ENCODE peak calls at places on chromosomes 5 and 9, in four cellular contexts. M is foreskin fibroblast, S is kidney tubule cell, N is dorsolateral prefrontal cortex. H is an unnamed sample.

GRCh38 chr5:9919306-9920030 is 289.3 kb upstream of the TAS2R1 start:
- DNase-seq in M (no peak), N (no peak), S (no peak), H (no peak)

GRCh38 chr9:22147818-22148573 is 138.9 kb upstream of the CDKN2B start:
- DNase-seq in M (peak; percentile 90), S (peak; percentile 49), N (no peak), H (no peak)

GRCh38 chr9:130835441-130836298 is 616 bp downstream of the ABL1 start:
- DNase-seq in M (no peak), N (no peak), S (peak; percentile 35), H (no peak)

GRCh38 chr5:72013741-72014703 is 93.3 kb upstream of the MAP1B start:
- DNase-seq in M (peak; percentile 10), S (peak; percentile 7), N (no peak), H (peak; percentile 20)

GRCh38 chr9:131721096-131721495 is 18.8 kb downstream of the RAPGEF1 start:
- DNase-seq in S (peak; percentile 66), M (no peak), N (no peak), H (no peak)

GRCh38 chr5:65142511-65143011 is 339.2 kb downstream of the ADAMTS6 start:
- DNase-seq in N (no peak), M (peak; percentile 54), S (peak; percentile 67), H (no peak)

GRCh38 chr9:74773886-74774479 is 113.7 kb downstream of the TRPM6 start:
- DNase-seq in M (peak; percentile 60), S (peak; percentile 75), N (peak; percentile 92), H (peak; percentile 22)

GRCh38 chr9:129307227-129307970 is 129.3 kb upstream of the IER5L start:
- DNase-seq in S (no peak), M (no peak), N (no peak), H (no peak)

GRCh38 chr5:91162534-91163381 is 220.4 kb downstream of the ARRDC3 start:
- DNase-seq in M (peak; percentile 91), S (peak; percentile 97), N (peak; percentile 35), H (no peak)

GRCh38 chr9:122190597-122191381 is 31.1 kb downstream of the MORN5 start:
- DNase-seq in M (peak; percentile 27), S (peak; percentile 56), N (peak; percentile 78), H (no peak)

GRCh38 chr9:72557549-72557948 is 36.1 kb downstream of the TMC1 start:
- DNase-seq in S (peak; percentile 97), N (no peak), M (peak; percentile 98), H (no peak)

GRCh38 chr9:125649826-125650225 is 57.2 kb downstream of the MAPKAP1 start:
- DNase-seq in M (no peak), S (no peak), N (no peak), H (no peak)

GRCh38 chr5:8843766-8844165 is 702.1 kb downstream of the SEMA5A start:
- DNase-seq in M (peak; percentile 96), S (peak; percentile 37), N (peak; percentile 47), H (no peak)

GRCh38 chr9:108439967-108440366 is 415.8 kb downstream of the ACTL7B start:
- DNase-seq in S (peak; percentile 56), N (no peak), M (peak; percentile 71), H (no peak)

GRCh38 chr9:93161801-93162635 is 21.9 kb upstream of the WNK2 start:
- DNase-seq in S (no peak), N (no peak), M (no peak), H (no peak)

GRCh38 chr5:150484964-150485769 is 22.8 kb upstream of the NDST1 start:
- DNase-seq in N (no peak), M (no peak), S (no peak), H (no peak)

GRCh38 chr5:142922223-142922952 is 152.2 kb downstream of the ARHGAP26 start:
- DNase-seq in S (peak; percentile 40), M (peak; percentile 13), N (no peak), H (no peak)

GRCh38 chr9:87471746-87472145 is 25.9 kb upstream of the DAPK1 start:
- DNase-seq in N (no peak), M (no peak), S (no peak), H (no peak)

GRCh38 chr5:1360861-1361260 is 16.0 kb upstream of the CLPTM1L start:
- DNase-seq in S (no peak), N (no peak), M (no peak), H (no peak)

GRCh38 chr9:71984388-71985069 is 73.1 kb downstream of the C9orf85 start:
- DNase-seq in S (peak; percentile 81), N (no peak), M (peak; percentile 82), H (no peak)

GRCh38 chr5:149271717-149272558 is at the start of gene AFAP1L1:
- DNase-seq in N (peak; percentile 50), S (peak; percentile 66), M (peak; percentile 53), H (no peak)

GRCh38 chr9:106286249-106286648 is 576.7 kb upstream of the ZNF462 start:
- DNase-seq in M (no peak), N (peak; percentile 37), S (peak; percentile 12), H (peak; percentile 35)

GRCh38 chr9:109083141-109083540 is 36.6 kb downstream of the TMEM245 start:
- DNase-seq in S (no peak), M (no peak), N (no peak), H (no peak)

GRCh38 chr5:127561254-127561653 is 43.8 kb downstream of the PRRC1 start:
- DNase-seq in M (peak; percentile 33), S (peak; percentile 86), N (no peak), H (no peak)

GRCh38 chr9:34577635-34578240 is 11.8 kb downstream of the CNTFR start:
- DNase-seq in M (no peak), S (no peak), N (no peak), H (peak; percentile 60)

GRCh38 chr5:179196420-179197079 is 136.4 kb downstream of the ZNF354C start:
- DNase-seq in S (no peak), M (peak; percentile 17), N (no peak), H (no peak)

GRCh38 chr5:55994502-55994997 is at the start of gene IL6ST:
- DNase-seq in N (no peak), S (peak; percentile 94), M (peak; percentile 57), H (no peak)

GRCh38 chr9:69054989-69055388 is 19.4 kb downstream of the FXN start:
- DNase-seq in S (no peak), N (no peak), M (no peak), H (no peak)

GRCh38 chr9:95185931-95186330 is 131.6 kb downstream of the FANCC start:
- DNase-seq in N (no peak), S (no peak), M (no peak), H (no peak)

GRCh38 chr5:96702503-96703383 is 40.6 kb downstream of the CAST start:
- DNase-seq in S (peak; percentile 97), N (peak; percentile 92), M (peak; percentile 98), H (peak; percentile 87)

GRCh38 chr9:137270929-137271695 is 6.4 kb upstream of the TOR4A start:
- DNase-seq in N (no peak), S (no peak), M (no peak), H (no peak)

GRCh38 chr9:92664394-92665152 is 5.4 kb downstream of the IPPK start:
- DNase-seq in M (no peak), S (peak; percentile 43), N (no peak), H (no peak)

GRCh38 chr5:168317521-168318147 is 26.2 kb downstream of the WWC1 start:
- DNase-seq in M (peak; percentile 92), S (peak; percentile 93), N (no peak), H (no peak)

GRCh38 chr5:140341591-140341990 is 4.8 kb downstream of the HBEGF start:
- DNase-seq in S (peak; percentile 33), M (peak; percentile 20), N (peak; percentile 75), H (peak; percentile 40)

GRCh38 chr5:135462304-135462703 is 10.2 kb upstream of the TIFAB start:
- DNase-seq in N (peak; percentile 44), S (peak; percentile 68), M (no peak), H (no peak)

GRCh38 chr5:136330353-136330913 is 34.9 kb downstream of the TRPC7 start:
- DNase-seq in M (no peak), S (no peak), N (no peak), H (no peak)

GRCh38 chr5:42423285-42424152 is at the start of gene GHR:
- DNase-seq in M (peak; percentile 89), S (peak; percentile 91), N (peak; percentile 67), H (peak; percentile 75)

GRCh38 chr5:72955143-72955767 is 586 bp upstream of the FCHO2 start:
- DNase-seq in S (no peak), M (peak; percentile 58), N (no peak), H (peak; percentile 88)